ENCODE peak calls at places on chromosomes 13 and 19, in six cellular contexts. Z is ovary, D is A549, N is stomach, I is GM12878, M is breast epithelium. T is an unnamed sample.

GRCh38 chr13:98598043-98598442 is 21.1 kb upstream of the STK24 start:
- DNase-seq in D (no peak), Z (no peak), I (no peak), N (no peak), M (no peak), T (no peak)

GRCh38 chr13:97506511-97506910 is 72.5 kb downstream of the RAP2A start:
- DNase-seq in M (no peak), I (no peak), Z (no peak), N (no peak), D (no peak), T (no peak)

GRCh38 chr13:40619479-40619814 is 47.0 kb downstream of the FOXO1 start:
- DNase-seq in N (no peak), Z (no peak), M (no peak), D (no peak), I (no peak), T (no peak)

GRCh38 chr19:3057275-3057714 is 5.0 kb downstream of the TLE5 start:
- DNase-seq in I (no peak), N (peak), D (peak), Z (peak), M (peak), T (no peak)

GRCh38 chr19:15251749-15252397 is 19.6 kb upstream of the EPHX3 start:
- DNase-seq in M (peak), I (no peak), N (peak), Z (peak), D (peak), T (peak)

GRCh38 chr13:32314271-32314967 is 744 bp downstream of the ZAR1L start:
- DNase-seq in I (no peak), N (peak), D (no peak), M (no peak), Z (peak), T (no peak)

GRCh38 chr13:91078093-91078679 is 269.3 kb upstream of the MIR17HG start:
- DNase-seq in I (no peak), Z (no peak), D (peak), N (no peak), M (no peak), T (no peak)

GRCh38 chr13:66915596-66916185 is 314.4 kb downstream of the PCDH9 start:
- DNase-seq in I (no peak), D (no peak), M (no peak), N (no peak), Z (no peak), T (no peak)

GRCh38 chr13:76939215-76939614 is 9.1 kb upstream of the ACOD1 start:
- DNase-seq in N (no peak), M (no peak), I (no peak), Z (no peak), D (no peak), T (no peak)

GRCh38 chr19:51593138-51593890 is 22.2 kb downstream of the ZNF175 start:
- DNase-seq in D (no peak), Z (no peak), M (no peak), I (no peak), N (no peak), T (no peak)

GRCh38 chr19:38264486-38265212 is at the start of gene SPINT2:
- DNase-seq in D (peak), Z (peak), M (no peak), I (no peak), N (no peak), T (no peak)

GRCh38 chr19:15315101-15315500 is 17.2 kb downstream of the BRD4 start:
- DNase-seq in M (no peak), I (no peak), N (no peak), Z (no peak), D (no peak), T (no peak)

GRCh38 chr13:52156724-52157251 is 2.6 kb downstream of the NEK3 start:
- DNase-seq in I (no peak), M (no peak), Z (no peak), D (no peak), N (no peak), T (no peak)

GRCh38 chr13:31793246-31793645 is 53.9 kb downstream of the RXFP2 start:
- DNase-seq in N (no peak), M (no peak), I (no peak), D (no peak), Z (no peak), T (no peak)

GRCh38 chr19:49453013-49453756 is at the start of gene ALDH16A1:
- DNase-seq in I (peak), M (peak), D (peak), Z (peak), N (peak), T (peak)

GRCh38 chr13:19818223-19818842 is 35.6 kb upstream of the PSPC1 start:
- DNase-seq in I (no peak), M (no peak), D (peak), N (peak), Z (peak), T (no peak)

GRCh38 chr13:44872751-44873150 is 116.5 kb downstream of the NUFIP1 start:
- DNase-seq in I (no peak), D (no peak), N (no peak), Z (no peak), M (no peak), T (no peak)

GRCh38 chr13:40175639-40176038 is 490.8 kb downstream of the FOXO1 start:
- DNase-seq in I (no peak), Z (no peak), N (no peak), D (no peak), M (no peak), T (no peak)

GRCh38 chr19:46648961-46649960 is 11.7 kb downstream of the DACT3 start:
- DNase-seq in I (no peak), Z (no peak), D (no peak), M (no peak), N (no peak), T (no peak)

GRCh38 chr19:51726049-51726448 is 2.3 kb upstream of the HAS1 start:
- DNase-seq in N (no peak), D (no peak), Z (peak), I (no peak), M (peak), T (no peak)

GRCh38 chr19:18440421-18440877 is 2.5 kb upstream of the ISYNA1 start:
- DNase-seq in N (no peak), M (no peak), Z (peak), I (no peak), D (no peak), T (no peak)

GRCh38 chr13:110649551-110649950 is 34.2 kb downstream of the NAXD start:
- DNase-seq in N (no peak), Z (no peak), I (no peak), M (no peak), D (no peak), T (no peak)
- TF ChIP-seq POLR2A in N (no peak), Z (no peak), I (no peak), M (no peak), D (no peak), T (no peak)

DNA sequence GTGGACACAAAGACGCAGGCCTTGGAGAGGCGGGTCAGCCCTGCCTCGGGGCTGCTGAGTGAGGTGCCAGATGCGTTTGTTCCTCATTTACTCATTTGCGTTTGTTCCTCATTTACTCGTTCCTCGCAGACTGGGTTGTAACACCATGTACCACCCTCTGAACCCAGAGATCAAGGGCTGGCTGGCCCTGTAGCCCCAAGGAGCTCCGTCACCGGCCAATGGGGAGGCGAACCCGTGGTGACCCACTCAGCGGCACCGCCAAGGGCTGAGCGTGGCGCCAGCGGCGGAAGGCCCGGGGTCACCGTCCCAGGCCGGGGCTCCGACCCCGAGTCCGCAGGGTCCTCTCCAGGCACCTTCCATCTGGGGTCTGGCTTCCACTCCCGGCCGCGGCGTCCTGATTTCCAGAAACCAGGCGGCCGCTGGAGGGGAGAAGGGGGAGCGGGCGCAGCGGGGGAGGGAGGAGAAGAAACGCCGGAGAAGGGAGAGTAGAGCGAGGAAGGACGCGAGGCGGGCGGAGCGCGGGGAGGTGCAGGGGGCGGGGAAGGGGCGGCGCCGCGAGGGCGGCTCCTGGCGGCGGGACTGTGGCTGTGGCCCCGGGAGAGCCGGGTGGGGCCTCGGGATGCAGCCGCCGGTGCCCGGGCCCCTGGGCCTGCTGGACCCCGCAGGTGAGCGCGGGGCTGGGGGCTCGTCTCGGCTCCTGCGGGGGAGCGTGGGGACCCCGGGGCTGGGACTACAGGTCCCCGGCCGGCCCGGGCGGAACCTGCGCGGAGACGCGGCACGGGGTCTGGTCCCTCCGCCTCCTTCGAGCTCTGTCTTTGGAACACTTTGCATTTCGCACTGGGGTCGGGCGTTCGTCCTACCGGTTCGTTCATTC is at the start of gene TMEM255B:
- DNase-seq in N (peak), Z (peak), I (no peak), D (peak), M (peak), T (peak)
- TF ChIP-seq POLR2A in N (no peak), Z (no peak), I (no peak), D (no peak), M (no peak), T (no peak)

DNA sequence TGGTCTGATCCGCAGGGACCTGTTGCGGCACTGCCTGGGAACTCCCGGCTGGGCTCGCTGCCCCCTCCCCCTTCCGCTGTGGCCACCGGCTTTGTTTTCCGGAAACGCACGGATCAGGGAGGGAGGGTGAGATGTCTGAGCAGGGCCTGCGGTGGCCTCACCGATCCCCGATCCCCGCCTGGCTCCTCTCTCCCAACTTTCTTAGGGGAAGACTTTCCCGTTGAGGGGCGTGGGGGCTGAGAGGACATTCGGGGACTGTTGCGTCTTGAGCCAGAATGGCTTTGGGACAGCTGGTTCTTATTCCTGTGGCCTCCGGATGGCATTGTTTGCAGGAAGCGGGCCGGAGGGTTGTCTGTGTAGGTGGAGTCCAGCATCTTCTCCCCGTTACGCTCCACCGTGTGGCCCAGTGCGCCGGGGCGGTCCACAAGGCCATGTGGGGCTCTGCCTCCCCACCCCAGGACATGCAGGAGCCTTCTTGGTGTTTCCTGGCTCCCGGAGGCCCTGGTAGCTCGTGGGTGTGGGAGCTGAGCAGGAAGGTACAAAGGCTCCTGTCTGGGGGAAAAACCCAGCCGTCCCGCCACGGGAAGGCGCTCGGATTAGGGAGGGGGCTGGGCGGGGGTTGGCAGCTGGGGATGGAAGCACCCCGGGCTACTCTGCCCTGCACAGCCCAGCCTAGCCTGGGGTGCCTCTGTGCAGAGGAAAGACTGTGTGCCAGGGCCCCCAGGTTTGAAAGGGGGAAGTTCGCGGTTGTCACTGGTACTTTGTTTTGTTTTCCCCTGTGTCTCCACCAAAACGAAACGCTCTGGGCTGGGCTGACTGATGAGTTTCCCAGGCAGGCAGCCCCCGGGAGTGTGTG is 1.3 kb downstream of the CSNK1G2 start:
- DNase-seq in D (peak), M (peak), N (peak), I (peak), Z (peak), T (peak)
- TF ChIP-seq POLR2A in D (no peak), M (no peak), N (peak), I (peak), Z (no peak), T (peak)

DNA sequence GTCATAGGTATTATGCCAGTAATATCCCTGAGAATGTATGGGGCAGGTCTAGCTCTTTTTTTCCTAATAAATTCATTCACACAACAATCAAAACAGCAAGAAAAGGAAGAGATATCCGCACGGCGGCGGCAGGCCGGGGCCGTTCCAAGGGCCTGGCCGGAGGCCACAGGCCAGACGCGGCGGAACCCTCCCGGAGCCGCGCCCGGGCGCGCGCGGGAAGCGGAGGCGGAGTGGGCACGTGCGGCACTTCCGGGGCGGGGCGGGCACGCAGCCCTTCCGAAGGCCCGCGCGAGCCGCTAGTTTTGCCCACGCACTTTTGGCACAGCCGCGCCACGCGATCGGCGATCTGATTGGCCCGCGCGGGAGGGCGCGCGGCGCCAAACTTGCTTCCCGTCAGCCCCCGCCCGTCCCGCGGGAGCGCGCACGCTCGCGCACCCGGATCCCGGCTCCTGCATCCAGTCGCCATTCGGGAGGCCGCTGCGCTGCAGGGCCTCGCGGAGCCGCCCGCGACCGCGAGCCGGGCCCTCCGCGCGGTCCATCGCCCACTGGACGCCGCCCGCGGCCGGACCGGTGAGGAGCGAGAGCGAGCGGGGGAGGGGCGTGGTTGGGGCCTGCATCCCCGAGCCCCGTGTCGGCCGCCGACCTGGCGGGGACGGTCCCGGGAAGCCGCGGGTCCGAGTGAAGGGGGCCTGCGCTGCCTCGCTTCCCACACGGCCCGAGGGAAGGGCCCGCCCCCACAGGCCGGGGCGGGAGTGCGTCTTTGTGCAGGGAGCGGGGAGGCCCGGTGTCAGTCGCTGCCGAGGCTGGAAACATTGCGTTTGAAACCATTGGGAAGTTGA is at the start of gene CHAMP1:
- DNase-seq in D (peak), N (peak), Z (peak), I (peak), M (peak), T (peak)
- TF ChIP-seq POLR2A in D (peak), N (no peak), Z (peak), I (peak), M (no peak), T (peak)

GRCh38 chr19:22603518-22604440 is 30.3 kb upstream of the ZNF492 start:
- DNase-seq in N (no peak), Z (no peak), M (no peak), I (no peak), D (no peak), T (no peak)

GRCh38 chr19:22604571-22605274 is 29.4 kb upstream of the ZNF492 start:
- DNase-seq in N (no peak), D (no peak), M (no peak), I (no peak), Z (no peak), T (no peak)

GRCh38 chr19:22602631-22603272 is 31.4 kb upstream of the ZNF492 start:
- DNase-seq in Z (no peak), D (no peak), M (no peak), I (no peak), N (no peak), T (no peak)

GRCh38 chr19:22601906-22602630 is 32.1 kb upstream of the ZNF492 start:
- DNase-seq in D (no peak), M (no peak), I (no peak), Z (no peak), N (no peak), T (no peak)

DNA sequence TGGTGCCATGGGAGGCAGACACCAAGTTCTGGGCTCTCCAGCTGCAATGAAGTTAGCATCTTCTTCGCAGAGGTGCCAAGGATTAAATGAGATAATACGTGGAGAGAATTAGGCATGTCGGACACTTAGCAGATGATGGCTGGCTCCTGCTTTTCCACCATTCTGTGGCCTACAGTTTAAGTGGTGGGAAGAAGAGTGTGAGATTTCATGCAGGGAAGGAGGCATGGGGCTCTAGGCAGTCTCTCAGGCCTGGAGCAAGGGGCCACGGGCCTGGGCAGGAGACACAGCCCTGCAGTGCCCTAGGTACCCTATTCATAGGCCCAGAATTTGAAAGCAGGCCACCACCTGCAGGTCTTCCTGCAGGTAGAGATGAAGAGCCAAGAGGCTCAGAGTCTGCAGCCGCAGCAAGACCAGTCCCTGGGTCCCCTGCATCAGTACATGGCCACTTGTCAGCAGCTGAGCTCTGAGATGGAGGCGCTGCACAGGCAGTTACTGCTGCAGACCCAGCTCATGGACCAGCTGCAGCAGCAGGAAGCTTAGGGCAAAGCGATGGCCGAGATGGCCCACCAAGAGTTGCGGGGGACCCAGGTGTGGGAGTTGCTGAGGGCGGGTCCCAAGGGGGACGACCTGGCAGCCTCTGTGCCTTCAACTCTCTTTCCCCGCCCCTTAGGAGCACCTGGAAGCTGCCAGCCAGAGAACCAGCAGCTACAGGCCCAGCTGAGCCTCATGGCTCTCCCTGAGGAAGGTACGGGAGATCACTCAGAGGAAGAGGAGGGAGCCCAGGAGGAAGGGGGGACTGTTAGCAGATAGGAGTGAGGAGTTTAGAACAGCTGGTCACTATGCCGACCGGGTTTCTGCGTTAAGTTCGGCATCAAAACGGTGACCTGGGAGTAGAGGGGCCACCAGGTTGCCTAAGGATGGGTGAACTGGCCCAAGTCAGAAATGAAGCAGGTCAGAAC is 33.2 kb upstream of the ZNF492 start:
- DNase-seq in Z (no peak), N (no peak), I (no peak), M (no peak), D (no peak), T (no peak)
- TF ChIP-seq POLR2A in Z (no peak), N (no peak), I (no peak), M (no peak), D (no peak), T (no peak)

GRCh38 chr13:28138756-28139470 is 568 bp downstream of the PAN3 start:
- DNase-seq in M (peak), N (peak), I (peak), Z (peak), D (peak), T (peak)
- TF ChIP-seq POLR2A in M (no peak), N (no peak), I (peak), Z (peak), D (peak), T (peak)

GRCh38 chr19:44846455-44847143 is 502 bp downstream of the NECTIN2 start:
- DNase-seq in Z (peak), N (no peak), M (peak), I (no peak), D (no peak), T (no peak)

GRCh38 chr19:44845612-44846454 is at the start of gene NECTIN2:
- DNase-seq in I (peak), D (peak), M (peak), N (peak), Z (peak), T (peak)

GRCh38 chr19:44847144-44848035 is 1.3 kb downstream of the NECTIN2 start:
- DNase-seq in M (peak), I (no peak), Z (peak), D (peak), N (peak), T (no peak)

GRCh38 chr19:44848805-44849457 is 2.8 kb downstream of the NECTIN2 start:
- DNase-seq in M (no peak), D (no peak), Z (peak), N (no peak), I (no peak), T (no peak)

GRCh38 chr19:44848036-44848804 is 2.1 kb downstream of the NECTIN2 start:
- DNase-seq in I (no peak), M (peak), Z (peak), N (no peak), D (no peak), T (no peak)
- TF ChIP-seq POLR2A in I (no peak), M (no peak), Z (peak), N (no peak), D (no peak), T (no peak)